ENCODE peak calls at places on chromosomes 4 and X, in ten cellular contexts. M is nephron progenitor cell; P is Caco-2; Y is endothelial cell of umbilical vein; F is neural progenitor cell; H is WTC11; E is cardiac fibroblast; S is activated B cell treated with CpG ODN at 0.5 μM for 24 hours; N is GM13976; K is CD4-positive, alpha-beta T cell. D is an unnamed sample.
A peak's percentile ranks its signal among the peaks of the same experiment; 100 is the strongest.

GRCh38 chr4:54687887-54688841 is 30.4 kb downstream of the KIT start:
- DNase-seq in M (no peak), P (no peak), Y (no peak), F (no peak), H (no peak), E (no peak), S (no peak), N (no peak), K (no peak), D (no peak)

GRCh38 chrX:151790421-151791160 is 56.0 kb downstream of the CNGA2 start:
- DNase-seq in M (no peak), P (no peak), Y (no peak), F (no peak), H (no peak), E (peak; percentile 14), S (no peak), N (no peak), K (no peak), D (no peak)

GRCh38 chr4:38092701-38093100 is 132.5 kb downstream of the PTTG2 start:
- DNase-seq in M (no peak), P (no peak), Y (no peak), F (no peak), H (no peak), E (no peak), S (no peak), N (no peak), K (no peak), D (no peak)

GRCh38 chr4:1216869-1217294 is 32.0 kb downstream of the CTBP1 start:
- DNase-seq in M (no peak), P (no peak), Y (no peak), F (no peak), H (no peak), E (no peak), S (peak; percentile 36), N (peak; percentile 73), K (peak; percentile 50), D (no peak)

GRCh38 chrX:42602566-42602965 is 175.4 kb downstream of the PPP1R2C start:
- DNase-seq in M (no peak), P (no peak), Y (no peak), F (no peak), H (no peak), E (no peak), S (no peak), N (no peak), K (no peak), D (no peak)

GRCh38 chr4:76704133-76704881 is 193.6 kb downstream of the SOWAHB start:
- DNase-seq in M (no peak), P (peak; percentile 54), Y (peak; percentile 75), F (no peak), H (no peak), E (peak; percentile 84), S (no peak), N (no peak), K (no peak), D (no peak)

GRCh38 chr4:68283714-68284113 is 38.2 kb upstream of the TMPRSS11B start:
- DNase-seq in M (no peak), P (no peak), Y (no peak), F (no peak), H (no peak), E (no peak), S (no peak), N (no peak), K (no peak), D (no peak)

GRCh38 chrX:102765217-102765616 is 44.7 kb downstream of the GPRASP3 start:
- DNase-seq in M (no peak), P (no peak), Y (peak; percentile 95), F (no peak), H (no peak), E (peak; percentile 86), S (no peak), N (no peak), K (no peak), D (no peak)

GRCh38 chr4:10879411-10880110 is 195.0 kb upstream of the CLNK start:
- DNase-seq in M (no peak), P (no peak), Y (no peak), F (no peak), H (no peak), E (no peak), S (no peak), N (no peak), K (no peak), D (no peak)

GRCh38 chr4:79331126-79331876 is 5.4 kb upstream of the NAA11 start:
- DNase-seq in M (no peak), P (no peak), Y (no peak), F (no peak), H (no peak), E (peak; percentile 10), S (no peak), N (no peak), K (no peak), D (no peak)

GRCh38 chr4:61210186-61210939 is 10.2 kb downstream of the ADGRL3 start:
- DNase-seq in M (peak; percentile 11), P (peak; percentile 26), Y (no peak), F (peak; percentile 95), H (peak; percentile 30), E (no peak), S (no peak), N (no peak), K (no peak), D (no peak)

GRCh38 chr4:17206829-17207773 is 304.8 kb downstream of the QDPR start:
- DNase-seq in M (no peak), P (no peak), Y (no peak), F (no peak), H (no peak), E (no peak), S (no peak), N (no peak), K (no peak), D (no peak)

GRCh38 chr4:47722176-47722575 is 115.7 kb downstream of the CORIN start:
- DNase-seq in M (no peak), P (no peak), Y (no peak), F (no peak), H (no peak), E (no peak), S (no peak), N (no peak), K (no peak), D (no peak)
- TF ChIP-seq CTCF in M (no peak), P (no peak), Y (no peak), F (no peak), H (no peak), E (no peak), S (no peak), N (no peak), K (no peak), D (no peak)

GRCh38 chrX:150202641-150203248 is 160.4 kb upstream of the MAMLD1 start:
- DNase-seq in M (no peak), P (no peak), Y (peak; percentile 37), F (no peak), H (no peak), E (peak; percentile 88), S (no peak), N (no peak), K (no peak), D (no peak)

GRCh38 chrX:150207733-150208132 is 155.4 kb upstream of the MAMLD1 start:
- DNase-seq in M (no peak), P (no peak), Y (no peak), F (no peak), H (no peak), E (no peak), S (no peak), N (no peak), K (no peak), D (no peak)

GRCh38 chrX:150201841-150202240 is 161.3 kb upstream of the MAMLD1 start:
- DNase-seq in M (no peak), P (no peak), Y (no peak), F (no peak), H (no peak), E (peak; percentile 17), S (no peak), N (no peak), K (no peak), D (no peak)

GRCh38 chrX:150203249-150203647 is 159.9 kb upstream of the MAMLD1 start:
- DNase-seq in M (no peak), P (no peak), Y (no peak), F (no peak), H (no peak), E (no peak), S (no peak), N (no peak), K (no peak), D (no peak)

DNA sequence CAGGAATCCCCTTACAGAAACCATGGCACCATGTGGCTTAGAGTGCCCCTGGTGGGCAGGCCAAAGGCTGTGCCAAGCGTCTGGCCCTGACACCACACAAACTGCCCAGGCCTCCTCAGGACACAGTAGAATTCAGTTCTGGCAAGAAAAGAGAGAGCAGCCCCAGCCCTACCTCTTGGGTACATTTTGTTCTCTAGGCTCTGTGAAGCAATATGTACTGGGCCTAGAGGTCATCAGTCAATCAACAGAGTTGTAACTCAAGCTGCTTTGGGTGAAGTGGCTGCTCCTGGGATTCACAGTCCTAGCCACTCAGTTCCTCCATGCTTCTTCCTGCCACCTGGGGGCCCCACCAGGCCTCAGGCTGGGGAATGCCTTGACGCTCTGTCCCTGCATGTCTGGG is 158.1 kb upstream of the MAMLD1 start:
- DNase-seq in M (no peak), P (no peak), Y (no peak), F (no peak), H (no peak), E (peak; percentile 62), S (no peak), N (no peak), K (no peak), D (no peak)
- TF ChIP-seq CTCF in M (no peak), P (no peak), Y (no peak), F (peak; percentile 12), H (no peak), E (peak; percentile 2), S (no peak), N (no peak), K (no peak), D (no peak)

DNA sequence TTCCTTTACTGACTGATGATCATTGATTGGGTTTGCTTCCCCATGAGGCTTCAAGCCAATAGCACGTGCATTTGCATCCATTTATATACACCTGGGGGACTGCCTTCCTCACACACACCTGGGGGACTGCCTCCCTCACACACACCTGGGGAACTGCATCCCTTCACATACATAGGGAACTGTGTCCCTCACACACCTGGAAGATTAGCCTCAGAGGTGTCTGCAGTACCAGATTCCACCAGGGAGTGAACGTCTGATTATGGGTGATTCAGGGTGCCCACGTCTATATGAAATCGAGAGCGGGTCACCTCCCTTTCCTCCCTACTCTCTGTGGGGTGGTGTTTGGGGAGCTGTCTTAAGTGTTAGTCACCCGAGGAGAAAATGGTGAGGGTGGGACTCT is 16.9 kb downstream of the CD99 start:
- DNase-seq in M (no peak), P (no peak), Y (no peak), F (no peak), H (no peak), E (no peak), S (no peak), N (no peak), K (no peak), D (no peak)
- TF ChIP-seq CTCF in M (no peak), P (no peak), Y (no peak), F (no peak), H (no peak), E (peak; percentile 19), S (no peak), N (no peak), K (no peak), D (no peak)

DNA sequence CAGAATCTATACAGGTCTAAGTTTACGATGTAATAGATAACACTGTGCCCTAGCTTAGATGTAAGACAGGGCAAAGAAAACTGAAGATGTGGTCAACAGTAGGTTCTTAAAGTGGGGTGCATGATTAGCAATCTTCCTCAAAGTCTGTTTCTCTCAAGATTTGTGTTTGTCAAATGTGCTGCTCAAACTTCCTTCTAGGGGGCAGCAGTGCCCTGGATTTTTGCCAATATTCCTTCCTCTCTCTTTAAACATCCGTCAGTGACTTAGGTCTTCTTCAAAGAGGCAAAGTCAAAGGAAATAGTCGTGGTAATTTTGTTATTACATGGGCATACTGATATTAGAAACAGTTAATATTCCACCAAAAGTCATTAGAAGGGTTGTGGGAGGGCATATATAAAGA is 4.2 kb upstream of the PDHA2 start:
- DNase-seq in M (peak; percentile 33), P (peak; percentile 14), Y (peak; percentile 21), F (peak; percentile 51), H (peak; percentile 40), E (no peak), S (no peak), N (no peak), K (no peak), D (no peak)
- TF ChIP-seq CTCF in M (peak; percentile 53), P (peak; percentile 50), Y (no peak), F (peak; percentile 76), H (no peak), E (no peak), S (no peak), N (no peak), K (no peak), D (peak; percentile 5)

D was measured in D721Med.